ENCODE peak calls at places on chromosomes 5 and 9, in nine cellular contexts. I is GM12878, U is A549, V is HCT116, X is K562, N is GM23338, C is HL-60, T is SK-N-SH, J is HepG2. E is an unnamed sample.

GRCh38 chr9:104802906-104803305 is 39.0 kb downstream of the NIPSNAP3B start:
- DNase-seq in I (no peak), U (no peak), V (no peak), X (no peak), N (no peak), C (no peak), T (peak), J (no peak), E (no peak)

GRCh38 chr5:153159611-153160010 is 330.9 kb upstream of the GRIA1 start:
- DNase-seq in I (no peak), U (no peak), V (no peak), X (no peak), N (no peak), C (no peak), T (no peak), J (no peak), E (no peak)

GRCh38 chr5:125357660-125358059 is 611.2 kb upstream of the ZNF608 start:
- DNase-seq in I (no peak), U (no peak), V (no peak), X (no peak), N (no peak), C (no peak), T (no peak), J (no peak), E (no peak)

GRCh38 chr5:174335682-174336364 is 290.3 kb downstream of the NSG2 start:
- DNase-seq in I (no peak), U (no peak), V (no peak), X (no peak), N (no peak), C (no peak), T (no peak), J (no peak), E (no peak)

GRCh38 chr5:37926732-37927131 is 86.9 kb upstream of the GDNF start:
- DNase-seq in I (no peak), U (no peak), V (no peak), X (no peak), N (no peak), C (no peak), T (no peak), J (no peak), E (no peak)

GRCh38 chr5:38554860-38555259 is 1.6 kb downstream of the LIFR start:
- DNase-seq in I (no peak), U (no peak), V (no peak), X (no peak), N (peak), C (no peak), T (no peak), J (no peak), E (no peak)

GRCh38 chr5:125712397-125712796 is 710.8 kb upstream of the GRAMD2B start:
- DNase-seq in I (no peak), U (no peak), V (no peak), X (no peak), N (no peak), C (no peak), T (no peak), J (no peak), E (no peak)

GRCh38 chr5:140588311-140589070 is 23.9 kb downstream of the SLC35A4 start:
- DNase-seq in I (no peak), U (no peak), V (no peak), X (no peak), N (no peak), C (no peak), T (no peak), J (no peak), E (no peak)

GRCh38 chr5:157708866-157709265 is 22.4 kb upstream of the THG1L start:
- DNase-seq in I (no peak), U (no peak), V (no peak), X (no peak), N (no peak), C (no peak), T (no peak), J (no peak), E (no peak)

GRCh38 chr9:104091028-104091590 is 3.0 kb upstream of the SMC2 start:
- DNase-seq in I (no peak), U (no peak), V (no peak), X (no peak), N (no peak), C (no peak), T (no peak), J (no peak), E (no peak)

GRCh38 chr5:102753889-102754498 is 1.1 kb upstream of the PAM start:
- DNase-seq in I (no peak), U (no peak), V (no peak), X (no peak), N (peak), C (no peak), T (peak), J (no peak), E (no peak)

GRCh38 chr9:27154923-27155322 is 45.9 kb downstream of the TEK start:
- DNase-seq in I (no peak), U (no peak), V (no peak), X (no peak), N (no peak), C (no peak), T (no peak), J (no peak), E (no peak)

GRCh38 chr5:176619203-176619568 is 9.2 kb upstream of the GPRIN1 start:
- DNase-seq in I (no peak), U (peak), V (peak), X (peak), N (peak), C (no peak), T (peak), J (peak), E (no peak)

GRCh38 chr5:173781826-173782670 is 106.1 kb upstream of the CPEB4 start:
- DNase-seq in I (peak), U (peak), V (no peak), X (peak), N (no peak), C (peak), T (peak), J (no peak), E (peak)

GRCh38 chr5:144484124-144484897 is 313.6 kb downstream of the KCTD16 start:
- DNase-seq in I (no peak), U (no peak), V (no peak), X (no peak), N (no peak), C (no peak), T (no peak), J (no peak), E (no peak)

GRCh38 chr5:80156156-80156555 is 99.7 kb downstream of the SERINC5 start:
- DNase-seq in I (no peak), U (no peak), V (no peak), X (no peak), N (no peak), C (no peak), T (no peak), J (peak), E (no peak)

GRCh38 chr5:175847503-175847902 is 23.9 kb upstream of the CPLX2 start:
- DNase-seq in I (no peak), U (peak), V (no peak), X (peak), N (peak), C (peak), T (no peak), J (peak), E (no peak)

GRCh38 chr9:106862946-106863740 is at the start of gene ZNF462:
- DNase-seq in I (no peak), U (peak), V (no peak), X (no peak), N (peak), C (no peak), T (peak), J (no peak), E (no peak)

GRCh38 chr5:154648706-154649105 is 106.5 kb upstream of the LARP1 start:
- DNase-seq in I (no peak), U (no peak), V (no peak), X (no peak), N (peak), C (peak), T (no peak), J (no peak), E (no peak)

GRCh38 chr9:90970603-90971002 is 169.0 kb downstream of the SYK start:
- DNase-seq in I (no peak), U (no peak), V (no peak), X (no peak), N (no peak), C (no peak), T (no peak), J (no peak), E (no peak)

GRCh38 chr5:172620506-172620905 is 20.6 kb upstream of the NEURL1B start:
- DNase-seq in I (no peak), U (no peak), V (no peak), X (no peak), N (no peak), C (no peak), T (no peak), J (no peak), E (no peak)

GRCh38 chr5:172624996-172625939 is 15.8 kb upstream of the NEURL1B start:
- DNase-seq in I (no peak), U (no peak), V (no peak), X (no peak), N (no peak), C (no peak), T (no peak), J (no peak), E (no peak)

GRCh38 chr5:172622091-172623046 is 18.7 kb upstream of the NEURL1B start:
- DNase-seq in I (no peak), U (no peak), V (no peak), X (no peak), N (peak), C (no peak), T (no peak), J (no peak), E (no peak)

GRCh38 chr5:172623313-172623980 is 17.6 kb upstream of the NEURL1B start:
- DNase-seq in I (no peak), U (no peak), V (no peak), X (no peak), N (no peak), C (no peak), T (no peak), J (no peak), E (no peak)

DNA sequence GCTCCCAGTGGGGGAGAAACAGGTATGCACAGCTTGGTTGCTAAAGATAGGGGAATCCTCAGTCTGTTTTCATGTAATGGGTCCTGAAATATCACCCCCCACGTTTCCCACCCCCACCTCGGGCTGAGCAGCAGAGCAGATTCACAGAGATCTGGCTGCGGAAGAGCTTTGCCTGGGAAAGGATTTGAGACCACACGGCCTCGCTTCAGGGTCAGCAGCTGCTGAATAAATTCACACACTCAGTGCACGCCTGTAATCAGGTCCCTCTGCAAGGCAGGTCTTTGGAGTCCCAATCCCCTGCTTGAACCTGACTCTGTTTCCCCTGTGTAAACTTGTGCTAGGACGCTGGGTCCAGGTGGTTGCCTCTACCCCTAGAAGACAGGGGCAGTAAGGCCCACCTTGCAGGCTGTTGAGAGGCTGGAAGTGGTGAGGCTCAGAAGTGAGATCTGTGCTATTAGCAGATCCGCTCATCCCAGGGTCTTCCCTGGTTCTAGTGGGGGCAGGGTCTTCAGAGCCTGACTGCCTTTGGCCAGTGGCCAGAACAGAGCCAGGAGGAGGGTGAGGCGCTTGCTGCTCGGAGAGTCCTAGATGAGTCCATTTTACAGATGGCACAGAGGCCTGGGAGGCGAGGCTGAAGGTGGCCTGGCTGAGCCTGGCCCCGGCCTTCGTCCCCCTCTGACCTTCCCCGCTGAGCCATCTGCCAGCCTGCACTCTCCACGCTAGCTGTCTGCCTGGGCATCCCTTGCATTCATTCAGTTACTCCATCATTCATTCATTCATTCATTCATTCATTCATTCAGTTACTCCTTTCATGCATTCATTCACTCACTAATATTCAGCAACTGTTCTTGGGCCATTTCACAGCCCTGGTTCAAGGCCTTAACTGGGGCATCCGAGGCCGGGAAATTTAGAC is 16.7 kb upstream of the NEURL1B start:
- DNase-seq in I (no peak), U (no peak), V (no peak), X (no peak), N (no peak), C (no peak), T (no peak), J (no peak), E (no peak)
- TF ChIP-seq REST in I (no peak), U (no peak), V (no peak), X (no peak), N (no peak), C (no peak), T (no peak), J (no peak), E (no peak)

GRCh38 chr9:114883709-114884108 is 46.7 kb downstream of the TNFSF8 start:
- DNase-seq in I (no peak), U (no peak), V (no peak), X (no peak), N (no peak), C (peak), T (no peak), J (no peak), E (no peak)

GRCh38 chr9:114880276-114880891 is 50.0 kb downstream of the TNFSF8 start:
- DNase-seq in I (no peak), U (no peak), V (no peak), X (no peak), N (no peak), C (peak), T (no peak), J (no peak), E (no peak)

GRCh38 chr9:114887963-114888362 is 42.4 kb downstream of the TNFSF8 start:
- DNase-seq in I (no peak), U (no peak), V (no peak), X (no peak), N (no peak), C (no peak), T (no peak), J (no peak), E (no peak)

GRCh38 chr9:114888599-114888998 is 41.8 kb downstream of the TNFSF8 start:
- DNase-seq in I (no peak), U (no peak), V (no peak), X (no peak), N (peak), C (no peak), T (no peak), J (no peak), E (no peak)

DNA sequence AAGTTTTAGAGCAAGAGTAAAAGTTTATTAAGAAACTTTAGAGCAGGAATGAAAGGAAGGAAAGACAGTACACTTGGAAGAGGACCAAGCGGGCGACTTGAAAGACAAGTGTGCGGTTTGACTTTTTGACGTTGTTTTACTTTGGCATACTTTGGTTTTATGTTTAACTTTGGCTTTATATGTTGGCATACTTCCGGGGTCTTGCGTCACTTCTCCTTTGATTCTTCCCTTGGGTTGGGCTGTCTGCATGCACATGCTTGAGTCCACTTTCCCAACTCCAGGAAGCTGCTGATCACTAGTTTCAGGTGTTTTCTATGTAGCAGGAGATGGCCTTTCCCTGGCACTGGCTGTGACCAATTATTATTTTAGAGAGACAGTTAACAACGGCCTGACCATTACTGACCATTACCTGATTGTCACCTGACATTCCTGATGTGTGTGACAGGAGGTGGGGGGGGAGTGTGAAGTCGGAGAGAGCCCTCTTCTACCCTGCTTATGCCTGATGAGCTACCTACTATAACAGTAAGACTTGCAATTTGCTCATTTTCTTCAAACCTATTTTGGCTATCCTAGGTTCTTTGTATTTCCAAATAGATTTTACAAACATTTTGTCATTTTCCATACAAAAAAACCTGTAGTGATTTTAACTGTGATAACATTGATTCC is 45.5 kb downstream of the TNFSF8 start:
- DNase-seq in I (no peak), U (peak), V (no peak), X (no peak), N (no peak), C (no peak), T (no peak), J (peak), E (no peak)
- TF ChIP-seq REST in I (no peak), U (no peak), V (no peak), X (no peak), N (no peak), C (no peak), T (no peak), J (no peak), E (no peak)

GRCh38 chr5:148875205-148875875 is 48.9 kb downstream of the ADRB2 start:
- DNase-seq in I (no peak), U (no peak), V (no peak), X (no peak), N (no peak), C (no peak), T (no peak), J (no peak), E (no peak)
- TF ChIP-seq REST in I (no peak), U (no peak), V (no peak), X (no peak), N (no peak), C (no peak), T (no peak), J (no peak), E (no peak)

GRCh38 chr5:84373506-84373905 is 11.2 kb downstream of the EDIL3 start:
- DNase-seq in I (no peak), U (no peak), V (no peak), X (no peak), N (no peak), C (no peak), T (no peak), J (no peak), E (no peak)

GRCh38 chr5:84370176-84370575 is 14.5 kb downstream of the EDIL3 start:
- DNase-seq in I (no peak), U (no peak), V (no peak), X (no peak), N (no peak), C (no peak), T (no peak), J (no peak), E (no peak)

GRCh38 chr5:84374568-84374967 is 10.1 kb downstream of the EDIL3 start:
- DNase-seq in I (no peak), U (no peak), V (no peak), X (no peak), N (no peak), C (no peak), T (no peak), J (no peak), E (no peak)

GRCh38 chr5:84376346-84376745 is 8.3 kb downstream of the EDIL3 start:
- DNase-seq in I (no peak), U (no peak), V (no peak), X (no peak), N (no peak), C (no peak), T (no peak), J (no peak), E (no peak)

DNA sequence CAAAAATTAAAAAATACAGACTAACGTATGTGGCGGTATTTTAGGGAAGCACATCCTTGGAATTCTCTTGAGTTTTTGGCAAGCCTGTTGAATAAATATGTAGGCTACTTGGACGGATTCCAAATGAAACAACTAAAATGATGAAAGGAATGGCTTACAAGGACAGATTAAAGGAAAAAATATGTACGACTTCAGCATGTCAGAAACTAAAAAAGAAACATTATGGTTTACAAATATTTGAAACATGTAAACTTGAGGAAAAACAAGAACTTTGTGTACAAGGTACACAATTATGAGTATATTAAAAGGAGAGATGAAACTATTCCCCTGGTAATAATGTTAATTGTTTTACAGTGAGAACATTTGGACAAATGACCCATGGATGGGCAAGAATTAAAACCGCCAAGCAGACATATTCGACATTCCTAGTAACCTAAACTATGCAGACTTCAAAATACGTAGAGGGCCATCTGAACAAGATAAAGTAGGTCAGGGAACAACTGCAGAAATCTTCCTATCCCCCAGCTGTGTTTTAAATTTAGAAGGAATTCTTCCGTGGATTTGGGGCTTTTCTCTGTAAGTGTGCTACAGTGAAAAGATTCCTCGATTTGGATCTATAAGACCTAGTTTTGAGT is 12.5 kb downstream of the EDIL3 start:
- DNase-seq in I (no peak), U (no peak), V (no peak), X (no peak), N (peak), C (no peak), T (no peak), J (no peak), E (no peak)
- TF ChIP-seq REST in I (no peak), U (no peak), V (no peak), X (no peak), N (no peak), C (no peak), T (no peak), J (no peak), E (no peak)

DNA sequence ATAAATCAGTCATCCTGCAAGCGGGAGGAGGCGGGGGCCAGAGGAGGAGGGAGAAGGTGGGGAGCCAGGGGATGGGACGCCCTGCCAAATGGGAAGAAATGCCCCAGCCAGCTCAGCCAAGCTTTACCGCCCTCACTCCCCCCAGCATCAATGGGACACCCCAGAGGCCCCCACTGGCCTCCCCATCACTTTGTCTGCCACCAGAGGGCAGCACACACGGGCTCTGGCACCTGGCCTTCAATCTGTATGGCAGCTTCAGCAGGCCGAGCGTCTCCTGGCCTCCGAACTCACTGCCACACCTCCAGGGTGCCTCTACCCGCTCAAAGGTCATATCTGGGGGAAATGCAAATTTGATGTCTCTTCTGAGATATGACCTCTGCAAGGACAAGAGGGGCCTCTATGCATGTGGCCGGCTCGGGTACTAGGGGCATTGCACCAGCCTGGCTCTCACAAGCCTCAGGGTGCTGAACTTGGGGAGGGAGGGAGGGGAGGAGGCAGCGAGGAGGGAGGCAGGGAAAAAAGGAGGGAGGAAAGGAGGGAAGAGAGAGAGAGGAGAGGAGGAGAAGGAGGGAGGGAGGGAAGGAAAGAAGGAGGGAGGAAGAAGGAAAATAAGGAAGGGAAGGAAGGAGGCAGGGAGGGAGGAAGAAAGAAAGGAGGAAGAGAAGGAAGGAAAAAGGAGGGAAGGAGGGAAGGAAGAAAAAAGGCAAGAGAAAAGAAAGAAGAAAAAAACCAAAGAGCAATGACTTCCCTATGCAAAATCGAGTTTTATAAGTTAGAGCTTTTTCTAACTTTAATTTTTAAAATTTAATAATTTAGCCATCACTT is 656 bp upstream of the GFI1B start:
- DNase-seq in I (no peak), U (peak), V (peak), X (peak), N (peak), C (peak), T (peak), J (peak), E (peak)
- TF ChIP-seq REST in I (no peak), U (no peak), V (no peak), X (peak), N (no peak), C (no peak), T (no peak), J (no peak), E (no peak)